ENCODE peak calls at places on chromosomes 13 and 19, in five cellular contexts. Y, O, K, I and T are unnamed samples.

GRCh38 chr19:2409352-2409912 is 18.0 kb downstream of the TIMM13 start:
- DNase-seq in Y (no peak), O (no peak), K (no peak), I (no peak), T (no peak)

GRCh38 chr19:53867225-53868090 is at the start of gene MYADM:
- DNase-seq in Y (peak), O (peak), K (peak), I (peak), T (peak)

GRCh38 chr19:3868770-3869456 is at the start of gene ZFR2:
- DNase-seq in Y (no peak), O (no peak), K (peak), I (no peak), T (no peak)

GRCh38 chr13:28624707-28625432 is 34.1 kb upstream of the POMP start:
- DNase-seq in Y (no peak), O (no peak), K (no peak), I (no peak), T (no peak)

GRCh38 chr13:113299951-113300350 is 2.9 kb downstream of the LAMP1 start:
- DNase-seq in Y (no peak), O (no peak), K (no peak), I (no peak), T (peak)

GRCh38 chr13:22929391-22930126 is 251.2 kb upstream of the SGCG start:
- DNase-seq in Y (no peak), O (no peak), K (no peak), I (no peak), T (no peak)

GRCh38 chr13:42643076-42643475 is 69.1 kb downstream of the TNFSF11 start:
- DNase-seq in Y (no peak), O (no peak), K (no peak), I (no peak), T (no peak)

GRCh38 chr13:48493851-48494250 is 39.0 kb downstream of the RCBTB2 start:
- DNase-seq in Y (no peak), O (no peak), K (no peak), I (no peak), T (no peak)

GRCh38 chr13:50275392-50276063 is 260.3 kb downstream of the KCNRG start:
- DNase-seq in Y (no peak), O (no peak), K (no peak), I (no peak), T (no peak)

GRCh38 chr19:7900401-7900870 is 3.2 kb upstream of the MAP2K7 start:
- DNase-seq in Y (no peak), O (no peak), K (no peak), I (peak), T (no peak)

GRCh38 chr19:55452381-55453325 is 8.8 kb downstream of the ISOC2 start:
- DNase-seq in Y (no peak), O (peak), K (peak), I (peak), T (no peak)

GRCh38 chr13:48858523-48858922 is 117.2 kb upstream of the FNDC3A start:
- DNase-seq in Y (no peak), O (no peak), K (no peak), I (no peak), T (no peak)

GRCh38 chr13:64347662-64348061 is 2882.5 kb downstream of the PCDH9 start:
- DNase-seq in Y (no peak), O (no peak), K (no peak), I (no peak), T (no peak)

GRCh38 chr19:17101686-17102628 is 26.4 kb downstream of the MYO9B start:
- DNase-seq in Y (no peak), O (no peak), K (no peak), I (no peak), T (no peak)

GRCh38 chr19:55563261-55563690 is 17.4 kb downstream of the ZNF579 start:
- DNase-seq in Y (no peak), O (no peak), K (no peak), I (no peak), T (no peak)

GRCh38 chr19:18308051-18308947 is 14.6 kb downstream of the LSM4 start:
- DNase-seq in Y (no peak), O (no peak), K (no peak), I (no peak), T (peak)

GRCh38 chr13:110394371-110394841 is 87.3 kb downstream of the COL4A2 start:
- DNase-seq in Y (no peak), O (no peak), K (no peak), I (no peak), T (no peak)

GRCh38 chr19:53503126-53503525 is 34.8 kb upstream of the ZNF331 start:
- DNase-seq in Y (no peak), O (no peak), K (no peak), I (no peak), T (no peak)

DNA sequence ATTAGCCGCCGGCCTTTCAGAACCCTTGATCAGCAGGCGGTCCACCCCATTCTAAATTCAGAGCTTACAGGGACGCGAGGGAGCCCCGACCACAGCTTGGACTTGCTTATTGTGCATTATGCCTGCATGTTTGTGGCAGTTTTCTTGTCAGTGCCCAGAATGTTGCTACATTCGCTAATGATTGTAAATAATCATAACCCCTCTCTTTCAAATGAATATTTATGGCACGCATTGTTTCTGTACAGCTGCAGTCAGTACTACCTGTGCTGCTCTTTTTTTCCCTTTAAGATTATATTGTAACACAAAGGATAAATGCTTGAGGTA is 321 bp upstream of the VPS36 start:
- DNase-seq in Y (no peak), O (no peak), K (no peak), I (no peak), T (no peak)
- TF ChIP-seq CTCF in Y (peak), O (peak), K (peak), I (no peak), T (no peak)

DNA sequence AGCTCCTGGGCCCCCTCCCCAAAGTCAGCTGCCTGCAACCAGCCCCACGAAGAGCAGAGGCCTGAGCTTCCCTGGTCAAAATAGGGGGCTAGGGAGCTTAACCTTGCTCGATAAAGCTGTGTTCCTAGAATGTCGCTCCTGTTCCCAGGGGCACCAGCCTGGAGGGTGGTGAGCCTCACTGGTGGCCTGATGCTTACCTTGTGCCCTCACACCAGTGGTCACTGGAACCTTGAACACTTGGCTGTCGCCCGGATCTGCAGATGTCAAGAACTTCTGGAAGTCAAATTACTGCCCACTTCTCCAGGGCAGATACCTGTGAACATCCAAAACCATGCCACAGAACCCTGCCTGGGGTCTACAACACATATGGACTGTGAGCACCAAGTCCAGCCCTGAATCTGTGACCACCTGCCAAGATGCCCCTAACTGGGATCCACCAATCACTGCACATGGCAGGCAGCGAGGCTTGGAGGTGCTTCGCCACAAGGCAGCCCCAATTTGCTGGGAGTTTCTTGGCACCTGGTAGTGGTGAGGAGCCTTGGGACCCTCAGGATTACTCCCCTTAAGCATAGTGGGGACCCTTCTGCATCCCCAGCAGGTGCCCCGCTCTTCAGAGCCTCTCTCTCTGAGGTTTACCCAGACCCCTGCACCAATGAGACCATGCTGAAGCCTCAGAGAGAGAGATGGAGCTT is 4.7 kb upstream of the CEACAM5 start:
- DNase-seq in Y (no peak), O (no peak), K (no peak), I (no peak), T (no peak)
- TF ChIP-seq CTCF in Y (no peak), O (no peak), K (no peak), I (no peak), T (no peak)

GRCh38 chr19:37885392-37885791 is 21.0 kb downstream of the WDR87 start:
- DNase-seq in Y (no peak), O (no peak), K (no peak), I (no peak), T (no peak)
- TF ChIP-seq CTCF in Y (no peak), O (no peak), K (no peak), I (no peak), T (no peak)

GRCh38 chr19:39500543-39500942 is 1.8 kb downstream of the DLL3 start:
- DNase-seq in Y (no peak), O (no peak), K (no peak), I (no peak), T (no peak)

GRCh38 chr19:39499932-39500331 is 1.2 kb downstream of the DLL3 start:
- DNase-seq in Y (no peak), O (no peak), K (no peak), I (no peak), T (no peak)

GRCh38 chr19:39501340-39501739 is 2.6 kb downstream of the DLL3 start:
- DNase-seq in Y (no peak), O (no peak), K (no peak), I (no peak), T (no peak)

GRCh38 chr19:39499082-39499642 is 415 bp downstream of the DLL3 start:
- DNase-seq in Y (no peak), O (no peak), K (peak), I (no peak), T (no peak)

GRCh38 chr19:39502640-39503417 is 4.1 kb downstream of the DLL3 start:
- DNase-seq in Y (peak), O (no peak), K (peak), I (peak), T (peak)
- TF ChIP-seq CTCF in Y (peak), O (peak), K (peak), I (peak), T (peak)

DNA sequence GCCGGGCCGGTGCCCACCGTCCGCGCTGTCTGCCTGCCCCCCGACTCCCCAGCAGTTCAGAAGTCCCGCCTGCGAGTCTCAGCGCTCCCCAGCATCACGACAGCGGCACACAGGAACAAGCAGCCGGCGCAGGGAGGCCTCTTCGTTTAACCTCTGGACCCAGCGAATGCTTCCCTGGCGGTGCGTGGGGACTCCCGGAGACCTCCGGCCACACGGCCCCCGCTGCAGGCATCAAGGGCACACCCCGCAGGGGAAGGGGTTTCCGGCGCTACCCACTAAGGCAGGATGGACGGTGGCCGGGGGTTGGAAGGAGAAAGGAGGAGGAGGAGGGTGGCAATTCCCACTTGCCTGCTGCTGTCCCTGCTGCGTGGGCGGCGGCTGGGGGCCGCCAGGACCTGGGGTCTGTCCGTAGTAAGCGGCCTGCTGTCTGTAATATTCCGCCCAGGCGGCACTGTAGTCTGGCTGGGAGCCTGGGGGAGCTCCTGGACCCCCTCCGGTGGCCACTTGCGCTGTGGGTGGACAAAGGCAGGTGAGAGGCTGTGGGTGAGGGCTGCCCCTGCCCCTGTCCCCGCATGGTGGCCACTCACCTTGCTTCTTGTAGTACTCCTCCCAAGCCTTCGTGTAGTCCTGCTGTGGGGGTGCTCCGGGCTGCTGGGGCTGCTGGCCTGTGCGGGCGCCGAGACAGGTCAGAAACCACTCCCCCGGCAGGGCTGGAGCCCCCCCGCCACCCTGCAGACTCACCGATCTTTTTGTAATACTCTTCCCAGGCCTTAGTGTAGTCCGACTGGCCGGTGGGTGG is 9.6 kb downstream of the KHSRP start:
- DNase-seq in Y (no peak), O (no peak), K (no peak), I (no peak), T (no peak)
- TF ChIP-seq CTCF in Y (no peak), O (no peak), K (no peak), I (no peak), T (no peak)

GRCh38 chr19:1057185-1057857 is 9.6 kb upstream of the ARHGAP45 start:
- DNase-seq in Y (no peak), O (no peak), K (no peak), I (no peak), T (no peak)
- TF ChIP-seq CTCF in Y (no peak), O (no peak), K (no peak), I (peak), T (peak)

GRCh38 chr13:20128459-20128927 is 32.4 kb downstream of the GJA3 start:
- DNase-seq in Y (no peak), O (no peak), K (no peak), I (no peak), T (no peak)
- TF ChIP-seq CTCF in Y (no peak), O (no peak), K (no peak), I (peak), T (peak)

GRCh38 chr13:36848228-36848982 is 29.4 kb downstream of the RFXAP start:
- DNase-seq in Y (no peak), O (no peak), K (no peak), I (no peak), T (no peak)
- TF ChIP-seq CTCF in Y (no peak), O (no peak), K (peak), I (no peak), T (peak)